ENCODE peak calls at places on chromosomes 13 and 19, in five cellular contexts. E, L, F, X and K are unnamed samples.

GRCh38 chr13:51783432-51784094 is 20.4 kb downstream of the DHRS12 start:
- DNase-seq in E (no peak), L (no peak), F (no peak), X (no peak), K (no peak)

GRCh38 chr19:18202759-18203407 is 959 bp downstream of the RAB3A start:
- DNase-seq in E (peak), L (peak), F (peak), X (no peak), K (peak)

GRCh38 chr19:44260343-44260681 is 626 bp downstream of the ZNF233 start:
- DNase-seq in E (no peak), L (no peak), F (peak), X (no peak), K (peak)

GRCh38 chr13:33639640-33640080 is 178.3 kb upstream of the RFC3 start:
- DNase-seq in E (no peak), L (peak), F (no peak), X (no peak), K (no peak)

GRCh38 chr19:47781590-47782318 is 3.3 kb downstream of the SELENOW start:
- DNase-seq in E (no peak), L (no peak), F (no peak), X (no peak), K (no peak)

GRCh38 chr13:26698392-26699196 is 62.0 kb downstream of the GPR12 start:
- DNase-seq in E (peak), L (peak), F (peak), X (peak), K (peak)

GRCh38 chr19:29576043-29576442 is 30.0 kb upstream of the POP4 start:
- DNase-seq in E (peak), L (no peak), F (no peak), X (no peak), K (no peak)

GRCh38 chr19:43560687-43561086 is 14.6 kb downstream of the XRCC1 start:
- DNase-seq in E (no peak), L (no peak), F (peak), X (no peak), K (no peak)

GRCh38 chr19:13079542-13079986 is 23.1 kb downstream of the LYL1 start:
- DNase-seq in E (peak), L (no peak), F (peak), X (no peak), K (peak)

GRCh38 chr19:18919895-18920204 is 335 bp downstream of the DDX49 start:
- DNase-seq in E (no peak), L (no peak), F (no peak), X (no peak), K (no peak)

GRCh38 chr13:91017669-91018053 is 329.8 kb upstream of the MIR17HG start:
- DNase-seq in E (no peak), L (no peak), F (peak), X (no peak), K (no peak)

GRCh38 chr13:45048890-45049407 is 59.6 kb downstream of the GPALPP1 start:
- DNase-seq in E (no peak), L (peak), F (peak), X (no peak), K (no peak)

GRCh38 chr19:16377521-16377920 is 52.9 kb downstream of the KLF2 start:
- DNase-seq in E (no peak), L (no peak), F (no peak), X (no peak), K (no peak)

GRCh38 chr13:109148243-109148642 is 518.8 kb downstream of the MYO16 start:
- DNase-seq in E (no peak), L (no peak), F (no peak), X (no peak), K (no peak)

GRCh38 chr13:94617389-94618000 is 15.8 kb downstream of the GPR180 start:
- DNase-seq in E (peak), L (peak), F (peak), X (no peak), K (no peak)